ENCODE peak calls at places on chromosomes 1 and 21, in eight cellular contexts. I, W, B, J, C, V, D and N are unnamed samples.

GRCh38 chr1:172154571-172154970 is 265.9 kb upstream of the C1orf105 start:
- DNase-seq in I (no peak), W (no peak), B (no peak), J (no peak), C (no peak), V (no peak), D (no peak), N (no peak)

GRCh38 chr1:53628286-53628955 is 110.5 kb downstream of the GLIS1 start:
- DNase-seq in I (no peak), W (no peak), B (no peak), J (no peak), C (no peak), V (no peak), D (no peak), N (no peak)

GRCh38 chr21:37153193-37153934 is 80.3 kb downstream of the TTC3 start:
- DNase-seq in I (peak; percentile 18), W (no peak), B (peak; percentile 40), J (no peak), C (peak; percentile 17), V (no peak), D (no peak), N (no peak)

GRCh38 chr1:112358798-112359408 is 37.1 kb upstream of the CTTNBP2NL start:
- DNase-seq in I (peak; percentile 74), W (peak; percentile 56), B (peak; percentile 76), J (peak; percentile 21), C (peak; percentile 69), V (peak; percentile 64), D (peak; percentile 75), N (no peak)

GRCh38 chr1:222031286-222031685 is 289.4 kb upstream of the DUSP10 start:
- DNase-seq in I (no peak), W (no peak), B (no peak), J (no peak), C (no peak), V (no peak), D (no peak), N (no peak)

GRCh38 chr1:64981602-64981981 is 15.2 kb upstream of the JAK1 start:
- DNase-seq in I (no peak), W (no peak), B (no peak), J (no peak), C (no peak), V (no peak), D (no peak), N (no peak)

GRCh38 chr1:13941315-13941714 is 241.3 kb downstream of the PRDM2 start:
- DNase-seq in I (no peak), W (no peak), B (no peak), J (no peak), C (no peak), V (no peak), D (no peak), N (no peak)

GRCh38 chr1:31715097-31715872 is 11.5 kb upstream of the COL16A1 start:
- DNase-seq in I (peak; percentile 83), W (peak; percentile 95), B (peak; percentile 97), J (peak; percentile 64), C (peak; percentile 77), V (peak; percentile 90), D (peak; percentile 98), N (no peak)

DNA sequence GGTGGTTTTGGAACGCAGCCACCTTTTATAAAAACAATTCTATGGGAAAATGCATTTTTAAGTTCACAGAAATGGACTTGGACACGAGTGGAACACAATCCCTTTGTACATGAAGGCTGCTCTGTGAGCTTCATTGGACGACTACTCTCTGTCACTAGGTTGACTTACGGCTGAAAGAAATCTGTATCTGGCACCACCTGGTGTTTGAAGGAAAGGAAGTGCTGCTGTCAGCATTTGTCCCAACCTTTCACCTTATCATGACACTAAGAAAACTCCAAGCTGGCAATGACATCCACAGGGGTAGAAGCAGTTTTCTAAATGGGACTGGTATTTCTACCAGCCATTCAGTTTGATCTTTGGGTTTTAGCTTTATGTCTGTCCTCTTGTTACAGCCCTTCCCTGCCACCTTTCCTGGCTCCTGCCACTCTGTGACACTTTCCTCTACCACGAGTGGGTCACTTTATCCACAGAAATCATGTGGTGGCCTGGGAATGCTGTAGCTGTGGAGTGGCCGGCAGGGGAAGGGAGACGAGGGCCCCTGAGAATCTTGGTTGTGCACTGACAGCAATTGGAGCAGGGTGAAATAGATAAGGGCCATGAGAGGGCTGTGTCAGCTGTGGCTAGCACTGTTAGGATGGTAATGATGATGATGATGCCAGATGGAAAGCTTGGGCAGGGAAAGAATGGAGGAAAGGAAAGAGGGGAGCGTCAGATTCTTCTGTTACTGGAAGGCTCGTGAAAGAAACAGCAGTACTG is 85.2 kb downstream of the TBX19 start:
- DNase-seq in I (peak; percentile 19), W (no peak), B (no peak), J (no peak), C (peak; percentile 16), V (no peak), D (no peak), N (no peak)
- TF ChIP-seq CTCF in I (no peak), W (no peak), B (no peak), J (peak; percentile 39), C (no peak), V (no peak), D (no peak), N (peak; percentile 56)

GRCh38 chr1:10521537-10522157 is 46.9 kb downstream of the PEX14 start:
- DNase-seq in I (no peak), W (no peak), B (no peak), J (no peak), C (no peak), V (no peak), D (no peak), N (no peak)

GRCh38 chr1:10520952-10521351 is 46.2 kb downstream of the PEX14 start:
- DNase-seq in I (no peak), W (no peak), B (no peak), J (no peak), C (no peak), V (no peak), D (no peak), N (no peak)

GRCh38 chr1:10525208-10525607 is 50.5 kb downstream of the PEX14 start:
- DNase-seq in I (no peak), W (no peak), B (no peak), J (no peak), C (no peak), V (no peak), D (no peak), N (no peak)

GRCh38 chr1:10520497-10520896 is 45.7 kb downstream of the PEX14 start:
- DNase-seq in I (no peak), W (peak; percentile 49), B (no peak), J (no peak), C (no peak), V (no peak), D (no peak), N (no peak)

GRCh38 chr1:10522324-10522860 is 47.6 kb downstream of the PEX14 start:
- DNase-seq in I (no peak), W (no peak), B (no peak), J (no peak), C (no peak), V (no peak), D (no peak), N (no peak)
- TF ChIP-seq CTCF in I (no peak), W (no peak), B (no peak), J (no peak), C (no peak), V (no peak), D (no peak), N (no peak)

GRCh38 chr1:2382621-2383361 is 8.6 kb downstream of the MORN1 start:
- DNase-seq in I (peak; percentile 42), W (peak; percentile 87), B (peak; percentile 44), J (peak; percentile 49), C (no peak), V (no peak), D (no peak), N (peak; percentile 83)
- TF ChIP-seq CTCF in I (no peak), W (peak; percentile 38), B (peak; percentile 32), J (peak; percentile 58), C (peak; percentile 46), V (peak; percentile 32), D (peak; percentile 17), N (peak; percentile 58)

GRCh38 chr1:115980998-115981993 is 5.0 kb downstream of the SLC22A15 start:
- DNase-seq in I (peak; percentile 22), W (peak; percentile 73), B (peak; percentile 35), J (no peak), C (peak; percentile 37), V (no peak), D (no peak), N (no peak)
- TF ChIP-seq CTCF in I (peak; percentile 42), W (peak; percentile 77), B (peak; percentile 55), J (peak; percentile 78), C (peak; percentile 51), V (peak; percentile 48), D (peak; percentile 29), N (peak; percentile 82)

DNA sequence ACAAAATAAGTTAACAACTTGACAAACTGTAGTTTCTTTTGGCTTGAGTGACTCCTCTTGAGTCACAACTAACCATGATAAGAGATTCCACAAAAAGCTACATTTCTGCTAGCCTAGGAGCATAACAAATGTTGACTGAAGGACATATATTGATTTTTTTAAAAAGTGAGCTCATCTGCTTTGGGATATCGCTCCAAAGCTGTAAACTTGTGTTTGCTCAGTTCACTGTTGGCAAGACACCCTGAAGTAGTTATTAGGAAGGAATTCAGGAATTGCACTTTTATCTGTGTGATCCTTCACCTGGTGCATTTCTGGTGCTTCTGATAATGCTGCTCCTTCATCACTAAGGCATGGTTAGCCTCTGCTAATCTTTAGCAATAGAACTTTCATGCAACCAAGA is 23.7 kb downstream of the RWDD3 start:
- DNase-seq in I (no peak), W (no peak), B (no peak), J (no peak), C (no peak), V (no peak), D (no peak), N (no peak)
- TF ChIP-seq CTCF in I (no peak), W (no peak), B (no peak), J (no peak), C (no peak), V (no peak), D (no peak), N (no peak)

GRCh38 chr1:2932671-2933350 is 88.5 kb upstream of the ACTRT2 start:
- DNase-seq in I (no peak), W (no peak), B (no peak), J (no peak), C (no peak), V (no peak), D (peak; percentile 11), N (peak; percentile 76)
- TF ChIP-seq CTCF in I (no peak), W (no peak), B (no peak), J (no peak), C (no peak), V (no peak), D (no peak), N (no peak)

GRCh38 chr1:94438692-94439276 is 20.6 kb downstream of the ABCD3 start:
- DNase-seq in I (no peak), W (no peak), B (peak; percentile 62), J (no peak), C (no peak), V (no peak), D (no peak), N (no peak)

GRCh38 chr1:94434339-94435092 is 16.3 kb downstream of the ABCD3 start:
- DNase-seq in I (no peak), W (no peak), B (no peak), J (no peak), C (no peak), V (no peak), D (no peak), N (no peak)

GRCh38 chr1:94440088-94440487 is 21.9 kb downstream of the ABCD3 start:
- DNase-seq in I (no peak), W (no peak), B (no peak), J (no peak), C (no peak), V (no peak), D (no peak), N (no peak)
- TF ChIP-seq CTCF in I (no peak), W (peak; percentile 18), B (peak; percentile 15), J (peak; percentile 14), C (no peak), V (no peak), D (peak; percentile 17), N (peak; percentile 44)